ENCODE peak calls at places on chromosome 9, in four cellular contexts. N is vagina, A is pancreas, S is IMR-90. B is an unnamed sample. For H3K36me3 and H3K27me3, the result is how much of the 10 kb centered on the place peaks cover.

GRCh38 chr9:22483528-22484060 is 37.0 kb downstream of the DMRTA1 start:
- DNase-seq in A (no peak), N (no peak), S (no peak), B (no peak)

GRCh38 chr9:81146684-81147337 is 542.5 kb downstream of the TLE1 start:
- DNase-seq in N (no peak), A (no peak), S (peak), B (no peak)

GRCh38 chr9:108473209-108474112 is 382.3 kb downstream of the ACTL7B start:
- DNase-seq in A (no peak), S (peak), N (no peak), B (no peak)

GRCh38 chr9:135096408-135096885 is 9.0 kb downstream of the OLFM1 start:
- DNase-seq in A (peak), N (no peak), S (no peak), B (no peak)

GRCh38 chr9:35976726-35977125 is 18.8 kb upstream of the OR2S2 start:
- DNase-seq in N (no peak), A (no peak), S (no peak), B (no peak)

GRCh38 chr9:101445353-101446029 is 9.9 kb upstream of the ALDOB start:
- DNase-seq in N (no peak), A (no peak), S (peak), B (no peak)

GRCh38 chr9:74887041-74887980 is at the start of gene TRPM6:
- DNase-seq in A (peak), N (no peak), S (peak), B (peak)

GRCh38 chr9:98226516-98226915 is 28.9 kb downstream of the TBC1D2 start:
- DNase-seq in S (peak), A (no peak), N (no peak), B (no peak)

GRCh38 chr9:126672634-126673284 is 59.0 kb downstream of the LMX1B start:
- DNase-seq in S (no peak), N (no peak), A (no peak), B (peak)

GRCh38 chr9:14530301-14530700 is 162.9 kb downstream of the ZDHHC21 start:
- DNase-seq in S (no peak), N (no peak), A (no peak), B (no peak)

GRCh38 chr9:10059044-10059443 is 553.8 kb downstream of the PTPRD start:
- DNase-seq in A (no peak), N (no peak), S (peak), B (no peak)

GRCh38 chr9:13570521-13570974 is 291.1 kb upstream of the MPDZ start:
- DNase-seq in S (no peak), A (no peak), N (no peak), B (no peak)

GRCh38 chr9:87878930-87879603 is 3.6 kb upstream of the SPATA31E1 start:
- DNase-seq in S (peak), A (no peak), N (no peak), B (no peak)

GRCh38 chr9:6984941-6985578 is 227.3 kb downstream of the KDM4C start:
- DNase-seq in S (no peak), N (no peak), A (no peak), B (peak)

GRCh38 chr9:42852133-42852532 is 668.7 kb downstream of the SPATA31A6 start:
- DNase-seq in S (no peak), A (peak), N (no peak), B (peak)
- H3K4me3 ChIP-seq in S (no peak), A (peak), N (peak), B (peak)

GRCh38 chr9:132669636-132670358 is at the start of gene DDX31:
- DNase-seq in S (peak), N (no peak), A (peak), B (peak)

GRCh38 chr9:132663120-132663519 is 6.7 kb downstream of the DDX31 start:
- DNase-seq in A (no peak), N (no peak), S (no peak), B (peak)

GRCh38 chr9:132669329-132669635 is 501 bp downstream of the DDX31 start:
- DNase-seq in A (no peak), N (no peak), S (no peak), B (no peak)

GRCh38 chr9:132662152-132662945 is 7.4 kb downstream of the DDX31 start:
- DNase-seq in N (no peak), A (no peak), S (no peak), B (no peak)

GRCh38 chr9:132663851-132664250 is 5.9 kb downstream of the DDX31 start:
- DNase-seq in N (no peak), A (no peak), S (no peak), B (no peak)
- H3K36me3 ChIP-seq in N (under half), A (under half), S (under half), B (under half)

DNA sequence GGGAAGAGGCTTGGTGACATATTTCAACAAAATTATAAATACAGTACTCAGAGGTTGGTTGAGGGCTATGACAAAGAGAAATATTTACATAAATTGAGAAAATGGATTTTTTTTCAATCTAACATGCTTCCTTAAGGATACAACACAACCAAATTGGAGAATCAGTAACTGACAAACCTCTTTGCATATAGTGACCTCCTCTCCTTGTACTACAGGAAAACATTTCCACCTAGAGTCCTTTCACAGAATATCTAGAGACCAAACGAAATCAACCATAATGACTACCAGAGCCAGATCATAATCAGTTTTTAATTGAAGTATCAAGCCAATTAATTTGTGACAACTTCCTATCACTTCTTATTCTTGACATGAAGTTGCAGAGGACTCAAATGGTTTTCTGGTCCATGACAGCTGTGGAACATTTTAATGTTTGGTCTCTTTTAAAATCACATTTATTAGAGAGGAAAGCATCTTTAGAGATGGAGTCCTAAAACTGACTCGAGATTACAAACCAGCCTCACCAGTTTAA is 1636.5 kb upstream of the C9orf72 start:
- DNase-seq in N (no peak), S (no peak), A (no peak), B (no peak)
- H3K27me3 ChIP-seq in N (under half), S (under half), A (under half), B (under half)

GRCh38 chr9:2128611-2129010 is 113.5 kb downstream of the SMARCA2 start:
- DNase-seq in A (no peak), S (no peak), N (no peak), B (no peak)

GRCh38 chr9:2127486-2127885 is 112.3 kb downstream of the SMARCA2 start:
- DNase-seq in S (peak), A (no peak), N (no peak), B (no peak)

GRCh38 chr9:2122299-2122698 is 107.2 kb downstream of the SMARCA2 start:
- DNase-seq in N (no peak), A (no peak), S (no peak), B (no peak)

GRCh38 chr9:2125909-2126308 is 110.8 kb downstream of the SMARCA2 start:
- DNase-seq in A (no peak), N (no peak), S (peak), B (no peak)

GRCh38 chr9:2126331-2126789 is 111.2 kb downstream of the SMARCA2 start:
- DNase-seq in S (peak), A (no peak), N (no peak), B (no peak)
- H3K4me3 ChIP-seq in S (no peak), A (no peak), N (peak), B (no peak)